ENCODE peak calls at places on chromosomes 12 and 14, in nine cellular contexts. One of them, this sample, is unnamed. For H3K9me3, the result is how much of the 10 kb centered on the place peaks cover.

GRCh38 chr12:46483572-46484395 is 111.2 kb upstream of the SLC38A2 start:
- DNase-seq in fibroblast of lung: peak
- DNase-seq in colonic mucosa: no peak
- DNase-seq in Peyer's patch: no peak
- DNase-seq in stomach: no peak
- DNase-seq in left ventricle myocardium inferior: no peak
- DNase-seq in CD8-positive, alpha-beta memory T cell: no peak
- DNase-seq in effector memory CD4-positive, alpha-beta T cell: no peak
- DNase-seq in right atrium auricular region: no peak
- DNase-seq in this sample: no peak

GRCh38 chr12:29198901-29199300 is 49.8 kb downstream of the FAR2 start:
- DNase-seq in fibroblast of lung: no peak
- DNase-seq in colonic mucosa: no peak
- DNase-seq in Peyer's patch: no peak
- DNase-seq in stomach: no peak
- DNase-seq in left ventricle myocardium inferior: no peak
- DNase-seq in CD8-positive, alpha-beta memory T cell: no peak
- DNase-seq in effector memory CD4-positive, alpha-beta T cell: no peak
- DNase-seq in right atrium auricular region: no peak
- DNase-seq in this sample: no peak

GRCh38 chr14:100531152-100531551 is 56.1 kb downstream of the BEGAIN start:
- DNase-seq in fibroblast of lung: no peak
- DNase-seq in colonic mucosa: peak
- DNase-seq in Peyer's patch: no peak
- DNase-seq in stomach: no peak
- DNase-seq in left ventricle myocardium inferior: peak
- DNase-seq in CD8-positive, alpha-beta memory T cell: no peak
- DNase-seq in effector memory CD4-positive, alpha-beta T cell: no peak
- DNase-seq in right atrium auricular region: no peak
- DNase-seq in this sample: no peak

GRCh38 chr14:60249321-60250251 is 565 bp downstream of the PPM1A start:
- DNase-seq in fibroblast of lung: peak
- DNase-seq in colonic mucosa: peak
- DNase-seq in Peyer's patch: peak
- DNase-seq in stomach: peak
- DNase-seq in left ventricle myocardium inferior: peak
- DNase-seq in CD8-positive, alpha-beta memory T cell: peak
- DNase-seq in effector memory CD4-positive, alpha-beta T cell: peak
- DNase-seq in right atrium auricular region: peak
- DNase-seq in this sample: peak

GRCh38 chr12:102950950-102951490 is 6.5 kb upstream of the ASCL1 start:
- DNase-seq in fibroblast of lung: no peak
- DNase-seq in colonic mucosa: no peak
- DNase-seq in Peyer's patch: no peak
- DNase-seq in stomach: no peak
- DNase-seq in left ventricle myocardium inferior: no peak
- DNase-seq in CD8-positive, alpha-beta memory T cell: no peak
- DNase-seq in effector memory CD4-positive, alpha-beta T cell: no peak
- DNase-seq in right atrium auricular region: no peak
- DNase-seq in this sample: no peak

GRCh38 chr12:11885261-11886038 is 185.3 kb upstream of the BCL2L14 start:
- DNase-seq in fibroblast of lung: peak
- DNase-seq in colonic mucosa: peak
- DNase-seq in Peyer's patch: no peak
- DNase-seq in stomach: peak
- DNase-seq in left ventricle myocardium inferior: no peak
- DNase-seq in CD8-positive, alpha-beta memory T cell: no peak
- DNase-seq in effector memory CD4-positive, alpha-beta T cell: no peak
- DNase-seq in right atrium auricular region: no peak
- DNase-seq in this sample: no peak

GRCh38 chr14:64758025-64758521 is 53.8 kb downstream of the PLEKHG3 start:
- DNase-seq in fibroblast of lung: peak
- DNase-seq in colonic mucosa: peak
- DNase-seq in Peyer's patch: no peak
- DNase-seq in stomach: no peak
- DNase-seq in left ventricle myocardium inferior: no peak
- DNase-seq in CD8-positive, alpha-beta memory T cell: peak
- DNase-seq in effector memory CD4-positive, alpha-beta T cell: peak
- DNase-seq in right atrium auricular region: no peak
- DNase-seq in this sample: no peak

GRCh38 chr12:66166561-66166960 is 3.2 kb downstream of the TMBIM4 start:
- DNase-seq in fibroblast of lung: no peak
- DNase-seq in colonic mucosa: no peak
- DNase-seq in Peyer's patch: no peak
- DNase-seq in stomach: no peak
- DNase-seq in left ventricle myocardium inferior: no peak
- DNase-seq in CD8-positive, alpha-beta memory T cell: no peak
- DNase-seq in effector memory CD4-positive, alpha-beta T cell: no peak
- DNase-seq in right atrium auricular region: no peak
- DNase-seq in this sample: no peak

GRCh38 chr14:81018714-81019512 is 63.5 kb downstream of the TSHR start:
- DNase-seq in fibroblast of lung: no peak
- DNase-seq in colonic mucosa: no peak
- DNase-seq in Peyer's patch: no peak
- DNase-seq in stomach: no peak
- DNase-seq in left ventricle myocardium inferior: no peak
- DNase-seq in CD8-positive, alpha-beta memory T cell: no peak
- DNase-seq in effector memory CD4-positive, alpha-beta T cell: no peak
- DNase-seq in right atrium auricular region: no peak
- DNase-seq in this sample: no peak

GRCh38 chr12:11981174-11981733 is 89.5 kb upstream of the BCL2L14 start:
- DNase-seq in fibroblast of lung: peak
- DNase-seq in colonic mucosa: no peak
- DNase-seq in Peyer's patch: no peak
- DNase-seq in stomach: no peak
- DNase-seq in left ventricle myocardium inferior: no peak
- DNase-seq in CD8-positive, alpha-beta memory T cell: peak
- DNase-seq in effector memory CD4-positive, alpha-beta T cell: peak
- DNase-seq in right atrium auricular region: no peak
- DNase-seq in this sample: peak

GRCh38 chr12:127270193-127270592 is 996.8 kb upstream of the TMEM132C start:
- DNase-seq in fibroblast of lung: peak
- DNase-seq in colonic mucosa: no peak
- DNase-seq in Peyer's patch: no peak
- DNase-seq in stomach: no peak
- DNase-seq in left ventricle myocardium inferior: no peak
- DNase-seq in CD8-positive, alpha-beta memory T cell: no peak
- DNase-seq in effector memory CD4-positive, alpha-beta T cell: no peak
- DNase-seq in right atrium auricular region: no peak
- DNase-seq in this sample: no peak

GRCh38 chr12:76142305-76142704 is 57.8 kb upstream of the NAP1L1 start:
- DNase-seq in fibroblast of lung: no peak
- DNase-seq in colonic mucosa: no peak
- DNase-seq in Peyer's patch: no peak
- DNase-seq in stomach: no peak
- DNase-seq in left ventricle myocardium inferior: no peak
- DNase-seq in CD8-positive, alpha-beta memory T cell: no peak
- DNase-seq in effector memory CD4-positive, alpha-beta T cell: no peak
- DNase-seq in right atrium auricular region: no peak
- DNase-seq in this sample: no peak

GRCh38 chr14:74601982-74602381 is 10.1 kb downstream of the LTBP2 start:
- DNase-seq in fibroblast of lung: no peak
- DNase-seq in colonic mucosa: no peak
- DNase-seq in Peyer's patch: no peak
- DNase-seq in stomach: no peak
- DNase-seq in left ventricle myocardium inferior: no peak
- DNase-seq in CD8-positive, alpha-beta memory T cell: no peak
- DNase-seq in effector memory CD4-positive, alpha-beta T cell: no peak
- DNase-seq in right atrium auricular region: no peak
- DNase-seq in this sample: no peak

GRCh38 chr12:6553051-6553868 is 2.6 kb downstream of the IFFO1 start:
- DNase-seq in fibroblast of lung: peak
- DNase-seq in colonic mucosa: no peak
- DNase-seq in Peyer's patch: no peak
- DNase-seq in stomach: no peak
- DNase-seq in left ventricle myocardium inferior: peak
- DNase-seq in CD8-positive, alpha-beta memory T cell: no peak
- DNase-seq in effector memory CD4-positive, alpha-beta T cell: no peak
- DNase-seq in right atrium auricular region: peak
- DNase-seq in this sample: no peak

GRCh38 chr14:58390830-58391229 is 4.9 kb upstream of the TOMM20L start:
- DNase-seq in fibroblast of lung: no peak
- DNase-seq in colonic mucosa: no peak
- DNase-seq in Peyer's patch: no peak
- DNase-seq in stomach: no peak
- DNase-seq in left ventricle myocardium inferior: no peak
- DNase-seq in CD8-positive, alpha-beta memory T cell: no peak
- DNase-seq in effector memory CD4-positive, alpha-beta T cell: no peak
- DNase-seq in right atrium auricular region: no peak
- DNase-seq in this sample: no peak

GRCh38 chr14:94143711-94144110 is 14.3 kb upstream of the IFI27L2 start:
- DNase-seq in fibroblast of lung: no peak
- DNase-seq in colonic mucosa: no peak
- DNase-seq in Peyer's patch: no peak
- DNase-seq in stomach: no peak
- DNase-seq in left ventricle myocardium inferior: no peak
- DNase-seq in CD8-positive, alpha-beta memory T cell: no peak
- DNase-seq in effector memory CD4-positive, alpha-beta T cell: no peak
- DNase-seq in right atrium auricular region: peak
- DNase-seq in this sample: no peak

GRCh38 chr14:90628825-90629224 is 187.4 kb downstream of the TTC7B start:
- DNase-seq in fibroblast of lung: no peak
- DNase-seq in colonic mucosa: no peak
- DNase-seq in Peyer's patch: no peak
- DNase-seq in stomach: no peak
- DNase-seq in left ventricle myocardium inferior: peak
- DNase-seq in CD8-positive, alpha-beta memory T cell: no peak
- DNase-seq in effector memory CD4-positive, alpha-beta T cell: no peak
- DNase-seq in right atrium auricular region: no peak
- DNase-seq in this sample: no peak

GRCh38 chr14:90629471-90629870 is 186.8 kb downstream of the TTC7B start:
- DNase-seq in fibroblast of lung: peak
- DNase-seq in colonic mucosa: no peak
- DNase-seq in Peyer's patch: no peak
- DNase-seq in stomach: peak
- DNase-seq in left ventricle myocardium inferior: no peak
- DNase-seq in CD8-positive, alpha-beta memory T cell: no peak
- DNase-seq in effector memory CD4-positive, alpha-beta T cell: no peak
- DNase-seq in right atrium auricular region: no peak
- DNase-seq in this sample: no peak

GRCh38 chr14:90632868-90633267 is 183.4 kb downstream of the TTC7B start:
- DNase-seq in fibroblast of lung: peak
- DNase-seq in colonic mucosa: no peak
- DNase-seq in Peyer's patch: no peak
- DNase-seq in stomach: no peak
- DNase-seq in left ventricle myocardium inferior: no peak
- DNase-seq in CD8-positive, alpha-beta memory T cell: no peak
- DNase-seq in effector memory CD4-positive, alpha-beta T cell: no peak
- DNase-seq in right atrium auricular region: no peak
- DNase-seq in this sample: no peak

GRCh38 chr14:90632451-90632850 is 183.8 kb downstream of the TTC7B start:
- DNase-seq in fibroblast of lung: peak
- DNase-seq in colonic mucosa: no peak
- DNase-seq in Peyer's patch: no peak
- DNase-seq in stomach: no peak
- DNase-seq in left ventricle myocardium inferior: no peak
- DNase-seq in CD8-positive, alpha-beta memory T cell: no peak
- DNase-seq in effector memory CD4-positive, alpha-beta T cell: no peak
- DNase-seq in right atrium auricular region: no peak
- DNase-seq in this sample: no peak

DNA sequence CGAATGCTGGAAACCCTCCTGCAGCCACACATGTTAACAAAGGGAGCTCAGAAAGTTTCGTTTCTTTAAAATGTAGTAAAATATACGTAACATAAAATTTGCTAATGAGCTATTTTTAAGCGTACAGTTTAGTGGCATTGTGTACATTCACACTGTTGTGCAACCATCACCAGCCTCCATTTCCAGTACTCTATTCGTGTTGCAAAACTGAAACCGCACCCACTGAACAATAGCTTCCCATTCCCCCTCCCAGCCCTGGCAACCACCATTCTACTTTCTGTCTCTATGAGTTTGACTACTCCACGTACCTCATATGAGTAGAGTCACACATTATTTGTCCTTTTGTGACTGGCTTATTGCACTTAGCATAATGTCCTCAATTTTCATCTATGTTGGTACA is 185.8 kb downstream of the TTC7B start:
- DNase-seq in fibroblast of lung: no peak
- DNase-seq in colonic mucosa: no peak
- DNase-seq in Peyer's patch: no peak
- DNase-seq in stomach: no peak
- DNase-seq in left ventricle myocardium inferior: no peak
- DNase-seq in CD8-positive, alpha-beta memory T cell: no peak
- DNase-seq in effector memory CD4-positive, alpha-beta T cell: no peak
- DNase-seq in right atrium auricular region: no peak
- DNase-seq in this sample: no peak
- H3K27ac ChIP-seq in fibroblast of lung: no peak
- H3K27ac ChIP-seq in colonic mucosa: no peak
- H3K27ac ChIP-seq in Peyer's patch: no peak
- H3K27ac ChIP-seq in stomach: peak
- H3K27ac ChIP-seq in left ventricle myocardium inferior: peak
- H3K27ac ChIP-seq in CD8-positive, alpha-beta memory T cell: no peak
- H3K27ac ChIP-seq in effector memory CD4-positive, alpha-beta T cell: no peak
- H3K27ac ChIP-seq in right atrium auricular region: peak
- H3K27ac ChIP-seq in this sample: no peak

GRCh38 chr14:105911006-105911847 is 384.8 kb downstream of the TMEM121 start:
- DNase-seq in fibroblast of lung: no peak
- DNase-seq in colonic mucosa: no peak
- DNase-seq in Peyer's patch: no peak
- DNase-seq in stomach: no peak
- DNase-seq in left ventricle myocardium inferior: no peak
- DNase-seq in CD8-positive, alpha-beta memory T cell: no peak
- DNase-seq in effector memory CD4-positive, alpha-beta T cell: no peak
- DNase-seq in right atrium auricular region: no peak
- DNase-seq in this sample: no peak
- H3K9me3 ChIP-seq in fibroblast of lung: under half
- H3K9me3 ChIP-seq in colonic mucosa: under half
- H3K9me3 ChIP-seq in Peyer's patch: under half
- H3K9me3 ChIP-seq in stomach: under half
- H3K9me3 ChIP-seq in left ventricle myocardium inferior: under half
- H3K9me3 ChIP-seq in CD8-positive, alpha-beta memory T cell: under half
- H3K9me3 ChIP-seq in effector memory CD4-positive, alpha-beta T cell: under half
- H3K9me3 ChIP-seq in right atrium auricular region: under half
- H3K9me3 ChIP-seq in this sample: under half

GRCh38 chr14:84891414-84891813 is 638.5 kb upstream of the FLRT2 start:
- DNase-seq in fibroblast of lung: no peak
- DNase-seq in colonic mucosa: no peak
- DNase-seq in Peyer's patch: no peak
- DNase-seq in stomach: no peak
- DNase-seq in left ventricle myocardium inferior: no peak
- DNase-seq in CD8-positive, alpha-beta memory T cell: no peak
- DNase-seq in effector memory CD4-positive, alpha-beta T cell: no peak
- DNase-seq in right atrium auricular region: no peak
- DNase-seq in this sample: no peak
- H3K27ac ChIP-seq in fibroblast of lung: no peak
- H3K27ac ChIP-seq in colonic mucosa: no peak
- H3K27ac ChIP-seq in Peyer's patch: no peak
- H3K27ac ChIP-seq in stomach: no peak
- H3K27ac ChIP-seq in left ventricle myocardium inferior: no peak
- H3K27ac ChIP-seq in CD8-positive, alpha-beta memory T cell: no peak
- H3K27ac ChIP-seq in effector memory CD4-positive, alpha-beta T cell: no peak
- H3K27ac ChIP-seq in right atrium auricular region: no peak
- H3K27ac ChIP-seq in this sample: no peak

DNA sequence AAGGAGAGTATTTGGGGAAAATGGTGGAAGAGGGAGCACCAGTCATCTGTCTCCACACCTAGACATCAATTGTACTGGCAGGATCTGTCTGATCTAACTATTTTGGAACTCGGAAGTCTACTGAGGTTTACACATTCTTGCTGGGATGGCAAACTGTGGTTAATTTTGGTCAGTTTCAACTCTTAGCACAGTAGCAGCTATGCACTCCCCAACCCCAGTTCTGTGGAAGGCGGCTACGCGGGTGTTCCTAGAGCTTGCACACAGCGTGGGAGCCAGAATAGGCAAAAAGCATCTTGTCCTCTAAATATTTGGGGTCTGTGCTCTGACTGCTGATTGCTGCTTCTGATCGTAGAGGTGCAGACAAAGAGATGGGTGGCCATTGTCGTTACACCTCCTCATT is 33.8 kb downstream of the TECPR2 start:
- DNase-seq in fibroblast of lung: peak
- DNase-seq in colonic mucosa: no peak
- DNase-seq in Peyer's patch: no peak
- DNase-seq in stomach: no peak
- DNase-seq in left ventricle myocardium inferior: no peak
- DNase-seq in CD8-positive, alpha-beta memory T cell: no peak
- DNase-seq in effector memory CD4-positive, alpha-beta T cell: no peak
- DNase-seq in right atrium auricular region: no peak
- DNase-seq in this sample: no peak
- H3K9me3 ChIP-seq in fibroblast of lung: under half
- H3K9me3 ChIP-seq in colonic mucosa: under half
- H3K9me3 ChIP-seq in Peyer's patch: under half
- H3K9me3 ChIP-seq in stomach: under half
- H3K9me3 ChIP-seq in left ventricle myocardium inferior: under half
- H3K9me3 ChIP-seq in CD8-positive, alpha-beta memory T cell: under half
- H3K9me3 ChIP-seq in effector memory CD4-positive, alpha-beta T cell: under half
- H3K9me3 ChIP-seq in right atrium auricular region: under half
- H3K9me3 ChIP-seq in this sample: under half

This sample was measured in CD8-positive, alpha-beta T cell.